ENCODE peak calls at places on chromosomes 6 and 20, in seven cellular contexts. U is suprapubic skin, I is HCT116, Q is cardiac fibroblast, P is WERI-Rb-1, A is K562, G is fibroblast of pulmonary artery. B is an unnamed sample.

GRCh38 chr20:16713056-16713455 is 16.8 kb upstream of the SNRPB2 start:
- DNase-seq in U (no peak), I (no peak), Q (no peak), P (no peak), A (no peak), G (no peak), B (no peak)

GRCh38 chr6:28606424-28607391 is 81.0 kb downstream of the GPX5 start:
- DNase-seq in U (no peak), I (peak; percentile 87), Q (peak; percentile 68), P (peak; percentile 98), A (peak; percentile 51), G (peak; percentile 71), B (no peak)

GRCh38 chr6:33071579-33071978 is 1.9 kb downstream of the HLA-DPA1 start:
- DNase-seq in U (no peak), I (no peak), Q (no peak), P (no peak), A (no peak), G (no peak), B (no peak)

GRCh38 chr20:49583669-49584417 is 15.9 kb upstream of the PTGIS start:
- DNase-seq in U (no peak), I (no peak), Q (peak; percentile 95), P (no peak), A (peak; percentile 63), G (peak; percentile 91), B (peak; percentile 75)

GRCh38 chr20:45346851-45347250 is 1.4 kb downstream of the SDC4 start:
- DNase-seq in U (no peak), I (no peak), Q (no peak), P (no peak), A (no peak), G (no peak), B (no peak)

GRCh38 chr20:17177341-17177740 is 49.5 kb upstream of the PCSK2 start:
- DNase-seq in U (no peak), I (no peak), Q (no peak), P (peak; percentile 21), A (no peak), G (no peak), B (no peak)

GRCh38 chr6:160005211-160005610 is 36.3 kb downstream of the IGF2R start:
- DNase-seq in U (no peak), I (no peak), Q (no peak), P (no peak), A (no peak), G (no peak), B (no peak)

GRCh38 chr20:38875170-38875993 is 50.8 kb upstream of the FAM83D start:
- DNase-seq in U (no peak), I (no peak), Q (no peak), P (no peak), A (peak; percentile 22), G (no peak), B (no peak)

GRCh38 chr6:169489642-169490408 is 212.0 kb downstream of the WDR27 start:
- DNase-seq in U (no peak), I (no peak), Q (no peak), P (peak; percentile 28), A (peak; percentile 14), G (no peak), B (no peak)

GRCh38 chr6:25601797-25602679 is 50.0 kb upstream of the SCGN start:
- DNase-seq in U (no peak), I (peak; percentile 28), Q (peak; percentile 77), P (no peak), A (peak; percentile 62), G (peak; percentile 81), B (peak; percentile 51)

GRCh38 chr20:1335961-1336698 is 7.2 kb upstream of the SDCBP2 start:
- DNase-seq in U (peak; percentile 58), I (no peak), Q (no peak), P (no peak), A (no peak), G (no peak), B (no peak)

GRCh38 chr20:51729771-51730170 is 38.4 kb downstream of the ATP9A start:
- DNase-seq in U (no peak), I (no peak), Q (no peak), P (no peak), A (no peak), G (no peak), B (no peak)

GRCh38 chr6:5453531-5453930 is 192.2 kb downstream of the FARS2 start:
- DNase-seq in U (no peak), I (no peak), Q (no peak), P (no peak), A (no peak), G (no peak), B (no peak)

GRCh38 chr6:42423244-42423643 is 28.5 kb downstream of the TRERF1 start:
- DNase-seq in U (no peak), I (no peak), Q (no peak), P (no peak), A (no peak), G (no peak), B (no peak)

GRCh38 chr6:66199146-66199545 is 492.1 kb upstream of the EYS start:
- DNase-seq in U (no peak), I (no peak), Q (no peak), P (no peak), A (no peak), G (no peak), B (no peak)

DNA sequence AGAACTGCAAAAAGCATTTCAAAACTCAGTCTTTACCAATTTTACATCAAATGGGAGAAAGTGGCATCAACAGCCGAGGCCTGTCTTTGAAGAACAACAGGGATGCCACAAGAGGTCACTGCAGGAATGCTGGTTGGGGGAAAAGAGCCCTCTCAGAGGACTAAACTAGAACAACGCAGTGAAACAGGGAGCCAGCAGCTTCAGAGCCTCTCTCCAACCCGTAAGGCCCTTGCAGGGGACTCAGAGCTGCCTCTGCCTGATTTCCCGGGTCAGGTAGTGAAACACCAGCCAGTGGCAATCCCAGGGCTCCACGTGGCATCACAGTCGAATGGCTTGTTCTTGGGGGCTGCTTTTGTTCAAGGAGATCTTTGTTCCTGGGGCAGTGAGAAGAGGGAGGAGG is 55.0 kb upstream of the KCNK16 start:
- DNase-seq in U (no peak), I (peak; percentile 23), Q (peak; percentile 84), P (peak; percentile 90), A (peak; percentile 29), G (peak; percentile 85), B (peak; percentile 79)
- TF ChIP-seq CTCF in U (peak; percentile 37), I (peak; percentile 18), Q (peak; percentile 75), P (peak; percentile 94), A (peak; percentile 63), G (peak; percentile 69), B (peak; percentile 84)

DNA sequence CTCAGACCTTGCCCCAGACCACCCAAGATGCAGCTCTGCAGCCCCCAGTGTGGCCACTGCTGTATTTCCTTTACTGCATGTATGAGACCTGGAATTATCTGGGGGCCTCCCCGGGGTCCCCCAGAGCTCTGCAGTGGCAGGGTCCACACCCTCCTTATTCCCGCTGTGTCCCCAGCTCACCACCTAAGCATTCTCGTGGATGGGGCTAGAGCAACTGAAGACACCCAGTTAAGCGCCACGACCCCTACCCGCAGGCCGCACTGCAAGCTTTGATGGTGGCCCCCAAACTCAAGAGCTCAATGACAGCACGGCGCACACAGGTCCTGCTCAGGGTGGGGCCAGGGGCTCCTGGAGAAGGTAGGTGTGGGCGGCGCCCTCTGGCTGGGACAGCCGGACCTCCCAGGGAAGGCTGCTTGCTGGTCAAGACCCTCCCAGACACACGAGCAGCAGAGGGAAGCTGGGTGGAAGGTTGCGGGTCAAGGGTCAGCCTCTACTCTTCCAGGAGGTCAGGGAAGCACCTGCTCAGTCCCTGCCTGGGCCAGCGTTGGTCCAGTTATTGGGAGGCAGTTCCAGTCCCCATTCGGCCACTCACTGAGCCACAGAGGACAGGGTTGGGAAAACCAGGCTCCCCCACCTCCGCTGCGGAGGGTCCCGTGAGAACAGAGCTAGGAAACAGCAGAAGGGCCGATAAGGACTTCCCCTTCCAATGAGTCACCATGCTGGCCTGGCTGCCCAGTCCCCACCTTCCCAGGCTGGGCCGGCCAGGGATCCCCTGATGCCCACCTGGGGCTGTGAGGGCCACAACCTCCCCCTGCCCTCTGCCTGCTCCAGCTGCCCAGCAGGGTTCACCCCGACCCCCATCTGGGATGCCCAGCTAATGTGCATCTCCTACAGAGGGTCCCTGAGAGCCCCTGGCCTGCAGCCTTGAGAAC is 2.9 kb downstream of the LAMA5 start:
- DNase-seq in U (no peak), I (no peak), Q (peak; percentile 64), P (peak; percentile 48), A (peak; percentile 63), G (peak; percentile 68), B (no peak)
- H3K4me3 ChIP-seq in U (peak overlapping the region; percentile 83), I (no peak overlapping the region), Q (peak overlapping the region; percentile 72), P (no peak overlapping the region), A (no peak overlapping the region), G (peak overlapping the region; percentile 19), B (no peak overlapping the region)

GRCh38 chr20:31489152-31489551 is 14.1 kb downstream of the REM1 start:
- DNase-seq in U (no peak), I (no peak), Q (no peak), P (no peak), A (no peak), G (no peak), B (no peak)

GRCh38 chr20:31490752-31491151 is 15.7 kb downstream of the REM1 start:
- DNase-seq in U (no peak), I (no peak), Q (no peak), P (no peak), A (no peak), G (no peak), B (no peak)

GRCh38 chr20:31496761-31497295 is 17.4 kb upstream of the HM13 start:
- DNase-seq in U (peak; percentile 84), I (no peak), Q (peak; percentile 77), P (peak; percentile 78), A (no peak), G (peak; percentile 52), B (no peak)

GRCh38 chr20:31497838-31498540 is 16.3 kb upstream of the HM13 start:
- DNase-seq in U (no peak), I (peak; percentile 15), Q (peak; percentile 89), P (no peak), A (peak; percentile 38), G (peak; percentile 82), B (no peak)

DNA sequence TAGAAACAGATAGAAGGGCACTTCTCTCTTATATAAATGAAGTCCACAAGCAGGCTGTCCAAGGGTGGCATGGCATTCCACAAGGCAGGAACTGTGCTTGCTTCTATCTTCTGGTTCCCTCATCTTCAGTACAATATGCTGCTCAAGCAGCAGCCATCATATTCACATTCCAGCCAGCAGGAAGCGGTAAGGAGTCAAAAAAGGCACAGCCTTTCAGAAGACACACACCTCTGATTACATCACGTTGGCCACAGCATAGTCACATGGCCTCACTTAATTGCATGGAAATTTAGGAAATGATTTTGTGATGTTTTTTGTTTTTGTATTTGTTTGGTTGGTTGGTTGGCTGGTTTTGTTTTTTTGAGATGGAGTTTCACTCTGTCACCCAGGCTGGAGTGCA is 19.0 kb downstream of the REM1 start:
- DNase-seq in U (no peak), I (peak; percentile 77), Q (peak; percentile 61), P (peak; percentile 59), A (peak; percentile 73), G (peak; percentile 59), B (no peak)
- TF ChIP-seq CTCF in U (no peak), I (peak; percentile 89), Q (peak; percentile 72), P (peak; percentile 58), A (peak; percentile 82), G (peak; percentile 57), B (no peak)

DNA sequence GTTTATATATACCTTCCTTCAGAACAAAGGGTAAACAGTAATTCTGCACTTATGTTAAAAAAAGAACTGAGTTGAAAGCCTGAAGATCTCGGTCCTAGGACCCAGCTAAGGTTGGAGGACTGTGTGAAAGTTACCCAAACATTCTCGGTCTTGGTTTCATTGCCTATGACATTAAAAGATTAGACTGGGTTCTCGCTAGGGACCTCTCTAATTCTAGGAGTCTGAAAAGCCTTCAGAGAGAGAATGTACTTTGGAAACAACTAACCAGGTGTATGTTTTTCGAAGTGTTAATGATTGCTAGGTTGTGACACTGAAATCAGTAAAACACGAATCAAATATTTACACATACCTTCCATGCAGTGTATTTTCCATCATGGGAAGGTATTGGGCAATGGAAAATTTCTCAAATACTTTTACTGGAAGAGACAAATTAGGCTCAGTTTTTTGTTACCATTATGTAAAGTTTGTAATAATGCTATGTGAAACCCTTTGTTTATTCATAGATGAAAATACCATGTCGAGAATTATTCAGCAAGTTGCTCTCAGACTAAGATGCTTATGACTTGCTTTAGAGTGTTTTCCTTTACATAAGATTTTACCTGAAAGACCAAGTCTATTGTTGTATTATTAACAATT is 113.7 kb upstream of the LOC128125822 start:
- DNase-seq in U (no peak), I (no peak), Q (no peak), P (no peak), A (no peak), G (no peak), B (no peak)
- H3K4me3 ChIP-seq in U (no peak overlapping the region), I (no peak overlapping the region), Q (no peak overlapping the region), P (no peak overlapping the region), A (no peak overlapping the region), G (no peak overlapping the region), B (no peak overlapping the region)

B was measured in astrocyte of the cerebellum.